ENCODE peak calls at places on chromosome 19, in seven cellular contexts. N is uterus; S is type B pancreatic cell; V is DMS53; J is A549; X is activated CD4-positive, alpha-beta memory T cell treated with anti-CD3 and anti-CD28 coated beads, Interleukin-2, amount 10 ng/mL, durations not matched to agents 7 days and 5 days; T is substantia nigra. Z is an unnamed sample.

GRCh38 chr19:48896191-48896720 is 2.3 kb downstream of the TULP2 start:
- DNase-seq in N (peak), S (no peak), V (peak), J (no peak), X (peak), T (no peak), Z (no peak)

GRCh38 chr19:12996542-12997094 is 1.3 kb downstream of the NFIX start:
- DNase-seq in N (no peak), S (no peak), V (peak), J (no peak), X (no peak), T (no peak), Z (no peak)

GRCh38 chr19:38442736-38443135 is 9.2 kb downstream of the RYR1 start:
- DNase-seq in N (no peak), S (no peak), V (no peak), J (no peak), X (no peak), T (no peak), Z (no peak)

GRCh38 chr19:3518231-3518630 is 12.1 kb downstream of the FZR1 start:
- DNase-seq in N (no peak), S (no peak), V (no peak), J (no peak), X (no peak), T (no peak), Z (no peak)

GRCh38 chr19:16391301-16392055 is 66.9 kb downstream of the KLF2 start:
- DNase-seq in N (no peak), S (no peak), V (no peak), J (no peak), X (no peak), T (no peak), Z (no peak)

GRCh38 chr19:6020166-6020967 is 42.4 kb upstream of the RANBP3 start:
- DNase-seq in N (no peak), S (no peak), V (peak), J (no peak), X (no peak), T (no peak), Z (no peak)

GRCh38 chr19:33406521-33407139 is 33.1 kb downstream of the CEBPG start:
- DNase-seq in N (peak), S (no peak), V (peak), J (peak), X (peak), T (peak), Z (peak)

GRCh38 chr19:1287622-1288527 is 2.2 kb downstream of the EFNA2 start:
- DNase-seq in N (no peak), S (no peak), V (peak), J (no peak), X (no peak), T (no peak), Z (no peak)

GRCh38 chr19:17604372-17605025 is 49.0 kb downstream of the COLGALT1 start:
- DNase-seq in N (no peak), S (no peak), V (no peak), J (no peak), X (no peak), T (no peak), Z (no peak)

GRCh38 chr19:4206818-4207484 is 22.4 kb upstream of the EBI3 start:
- DNase-seq in N (no peak), S (no peak), V (peak), J (peak), X (no peak), T (no peak), Z (no peak)

GRCh38 chr19:13071444-13072205 is 31.0 kb downstream of the LYL1 start:
- DNase-seq in N (no peak), S (no peak), V (no peak), J (no peak), X (no peak), T (no peak), Z (no peak)

GRCh38 chr19:37935341-37935740 is 28.3 kb downstream of the SIPA1L3 start:
- DNase-seq in N (no peak), S (no peak), V (no peak), J (no peak), X (no peak), T (no peak), Z (no peak)

Z was measured in GOT3.